ENCODE peak calls at places on chromosomes 4 and X, in seven cellular contexts. B is WTC11; I is cardiac muscle cell; Y is NCI-H1105 treated with DMSO at 0.1 percent for 48 hours; P is occipital lobe; K is activated CD4-positive, alpha-beta T cell treated with anti-CD3 and anti-CD28 coated beads for 4 hours; W is neural crest cell. S is an unnamed sample.

GRCh38 chr4:40845136-40845910 is 95.6 kb downstream of the NSUN7 start:
- DNase-seq in K (no peak), B (no peak), P (no peak), W (no peak), I (peak; percentile 37), Y (no peak), S (peak; percentile 7)

GRCh38 chr4:146513548-146513947 is 8.2 kb downstream of the SLC10A7 start:
- DNase-seq in B (no peak), W (no peak), K (no peak), P (no peak), I (no peak), Y (no peak), S (no peak)

GRCh38 chr4:59094505-59094904 is 1984.3 kb upstream of the IGFBP7 start:
- DNase-seq in Y (no peak), W (no peak), K (no peak), P (no peak), I (no peak), B (no peak), S (no peak)

GRCh38 chr4:102163404-102164140 is 181.7 kb downstream of the SLC39A8 start:
- DNase-seq in P (no peak), B (no peak), Y (no peak), W (no peak), I (no peak), K (no peak), S (no peak)

GRCh38 chrX:68175569-68175968 is 257.7 kb downstream of the OPHN1 start:
- DNase-seq in I (no peak), B (no peak), K (no peak), W (no peak), P (no peak), Y (no peak), S (no peak)

GRCh38 chr4:23768541-23768940 is 121.3 kb downstream of the PPARGC1A start:
- DNase-seq in P (no peak), B (no peak), W (no peak), I (no peak), Y (no peak), K (no peak), S (no peak)

GRCh38 chr4:151865327-151865726 is 104.5 kb upstream of the GATB start:
- DNase-seq in W (no peak), P (peak; percentile 70), Y (no peak), B (no peak), I (no peak), K (no peak), S (peak; percentile 76)

GRCh38 chr4:72991889-72992288 is 77.6 kb downstream of the COX18 start:
- DNase-seq in Y (no peak), W (no peak), K (no peak), I (no peak), P (no peak), B (no peak), S (no peak)

GRCh38 chr4:53377319-53378170 is at the start of gene FIP1L1:
- DNase-seq in I (peak; percentile 96), P (peak; percentile 84), B (peak; percentile 95), W (peak; percentile 90), K (peak; percentile 94), Y (peak; percentile 78), S (peak; percentile 87)

GRCh38 chrX:13752646-13753045 is 18.1 kb downstream of the OFD1 start:
- DNase-seq in Y (no peak), I (no peak), P (no peak), K (no peak), W (no peak), B (no peak), S (no peak)

GRCh38 chr4:111778543-111778942 is 366.7 kb upstream of the FAM241A start:
- DNase-seq in I (peak; percentile 37), Y (no peak), W (no peak), K (no peak), P (no peak), B (no peak), S (no peak)

GRCh38 chrX:31993635-31994034 is 921.8 kb upstream of the FTHL17 start:
- DNase-seq in P (no peak), W (no peak), I (no peak), B (no peak), Y (no peak), K (no peak), S (no peak)

GRCh38 chr4:36133658-36134057 is 110.7 kb downstream of the ARAP2 start:
- DNase-seq in B (no peak), W (no peak), I (no peak), Y (no peak), K (no peak), P (no peak), S (no peak)

GRCh38 chr4:4667643-4668081 is 125.8 kb upstream of the STX18 start:
- DNase-seq in I (no peak), Y (no peak), K (no peak), B (peak; percentile 39), P (no peak), W (no peak), S (no peak)

GRCh38 chrX:71195959-71196727 is 26.9 kb upstream of the GJB1 start:
- DNase-seq in I (no peak), Y (no peak), B (no peak), K (peak; percentile 5), W (no peak), P (no peak), S (no peak)

GRCh38 chr4:57490520-57490919 is 380.3 kb upstream of the IGFBP7 start:
- DNase-seq in I (no peak), P (no peak), W (no peak), Y (no peak), B (no peak), K (no peak), S (no peak)

GRCh38 chr4:28444886-28445496 is 1584.3 kb downstream of the STIM2 start:
- DNase-seq in K (no peak), P (no peak), Y (no peak), W (no peak), B (no peak), I (no peak), S (no peak)

GRCh38 chrX:152861116-152861515 is 30.3 kb downstream of the NSDHL start:
- DNase-seq in W (no peak), I (no peak), B (no peak), K (no peak), Y (no peak), P (no peak), S (no peak)

GRCh38 chr4:113435893-113436292 is 325.6 kb downstream of the CAMK2D start:
- DNase-seq in K (peak; percentile 2), W (no peak), B (no peak), I (no peak), Y (no peak), P (no peak), S (no peak)

GRCh38 chr4:90546114-90546513 is 418.9 kb downstream of the CCSER1 start:
- DNase-seq in P (no peak), W (no peak), Y (no peak), I (no peak), K (no peak), B (no peak), S (no peak)

S was measured in anterior cingulate cortex.